ENCODE peak calls at places on chromosomes 3 and 15, in five cellular contexts. D is ovary, H is uterus, E is bronchial epithelial cell, Y is heart right ventricle. X is an unnamed sample.

GRCh38 chr3:54066253-54066652 is 56.1 kb upstream of the CACNA2D3 start:
- DNase-seq in D (no peak), H (no peak), E (no peak), Y (no peak), X (no peak)

GRCh38 chr15:59140422-59141226 is 35.7 kb downstream of the CCNB2 start:
- DNase-seq in D (no peak), H (no peak), E (peak; percentile 61), Y (no peak), X (no peak)

GRCh38 chr3:67654832-67655152 is 380 bp upstream of the SUCLG2 start:
- DNase-seq in D (no peak), H (no peak), E (peak; percentile 5), Y (no peak), X (no peak)

GRCh38 chr3:11379238-11379823 is 107.1 kb downstream of the ATG7 start:
- DNase-seq in D (no peak), H (no peak), E (peak; percentile 60), Y (no peak), X (no peak)

GRCh38 chr3:97979610-97980009 is 7.4 kb upstream of the RIOX2 start:
- DNase-seq in D (no peak), H (no peak), E (no peak), Y (peak; percentile 25), X (no peak)

GRCh38 chr3:115072265-115073008 is 74.7 kb downstream of the ZBTB20 start:
- DNase-seq in D (no peak), H (no peak), E (peak; percentile 64), Y (no peak), X (no peak)

GRCh38 chr3:159458010-159458409 is 530.6 kb upstream of the IL12A start:
- DNase-seq in D (no peak), H (no peak), E (peak; percentile 96), Y (no peak), X (no peak)

GRCh38 chr15:32908135-32908801 is 190.5 kb downstream of the GREM1 start:
- DNase-seq in D (no peak), H (no peak), E (no peak), Y (no peak), X (no peak)

GRCh38 chr15:60573936-60574335 is 95.0 kb upstream of the ICE2 start:
- DNase-seq in D (no peak), H (no peak), E (no peak), Y (no peak), X (no peak)

GRCh38 chr3:66468016-66468735 is 32.6 kb downstream of the LRIG1 start:
- DNase-seq in D (no peak), H (no peak), E (no peak), Y (no peak), X (no peak)

GRCh38 chr3:173913397-173913796 is 515.9 kb downstream of the NLGN1 start:
- DNase-seq in D (no peak), H (no peak), E (no peak), Y (peak; percentile 9), X (no peak)

GRCh38 chr3:72538070-72538745 is 310.0 kb downstream of the SHQ1 start:
- DNase-seq in D (no peak), H (no peak), E (peak; percentile 87), Y (no peak), X (no peak)

GRCh38 chr3:152175576-152175883 is 93.2 kb upstream of the MBNL1 start:
- DNase-seq in D (no peak), H (no peak), E (peak; percentile 94), Y (no peak), X (no peak)

GRCh38 chr3:47441796-47442551 is 33.8 kb downstream of the SCAP start:
- DNase-seq in D (no peak), H (no peak), E (no peak), Y (no peak), X (no peak)

GRCh38 chr3:159236306-159236705 is 434.5 kb downstream of the MFSD1 start:
- DNase-seq in D (no peak), H (no peak), E (no peak), Y (no peak), X (no peak)

GRCh38 chr3:56491566-56491965 is 23.3 kb upstream of the ERC2 start:
- DNase-seq in D (no peak), H (no peak), E (peak; percentile 76), Y (no peak), X (no peak)

GRCh38 chr3:46705751-46706572 is 4.8 kb downstream of the TMIE start:
- DNase-seq in D (peak; percentile 10), H (no peak), E (peak; percentile 42), Y (no peak), X (no peak)

GRCh38 chr15:56168394-56168793 is 75.3 kb downstream of the RFX7 start:
- DNase-seq in D (no peak), H (no peak), E (peak; percentile 80), Y (no peak), X (no peak)

GRCh38 chr3:54773251-54773650 is 154.6 kb downstream of the LRTM1 start:
- DNase-seq in D (no peak), H (no peak), E (no peak), Y (no peak), X (no peak)

GRCh38 chr3:133592843-133593242 is 19.4 kb downstream of the CDV3 start:
- DNase-seq in D (no peak), H (no peak), E (no peak), Y (no peak), X (no peak)

GRCh38 chr3:27681249-27681748 is 40.8 kb downstream of the EOMES start:
- DNase-seq in D (peak; percentile 29), H (no peak), E (peak; percentile 83), Y (no peak), X (no peak)

GRCh38 chr3:140845878-140846277 is 95.8 kb upstream of the SLC25A36 start:
- DNase-seq in D (no peak), H (no peak), E (no peak), Y (no peak), X (no peak)

GRCh38 chr3:67617518-67617917 is 36.9 kb downstream of the SUCLG2 start:
- DNase-seq in D (no peak), H (no peak), E (no peak), Y (no peak), X (no peak)

GRCh38 chr3:134313839-134314587 is 60.2 kb downstream of the AMOTL2 start:
- DNase-seq in D (no peak), H (no peak), E (no peak), Y (no peak), X (no peak)

GRCh38 chr15:66502491-66502890 is 2.2 kb downstream of the RPL4 start:
- DNase-seq in D (no peak), H (no peak), E (no peak), Y (no peak), X (peak; percentile 52)

GRCh38 chr15:66497502-66498455 is at the start of gene SNAPC5:
- DNase-seq in D (peak; percentile 96), H (peak; percentile 94), E (peak; percentile 88), Y (peak; percentile 97), X (peak; percentile 94)

GRCh38 chr15:66496951-66497501 is 536 bp downstream of the SNAPC5 start:
- DNase-seq in D (no peak), H (peak; percentile 13), E (peak; percentile 26), Y (no peak), X (no peak)

GRCh38 chr15:66494262-66494661 is 3.3 kb downstream of the SNAPC5 start:
- DNase-seq in D (no peak), H (no peak), E (no peak), Y (no peak), X (no peak)

GRCh38 chr15:66498501-66499386 is 1.2 kb upstream of the SNAPC5 start:
- DNase-seq in D (no peak), H (no peak), E (peak; percentile 34), Y (no peak), X (no peak)
- TF ChIP-seq CTCF in D (no peak), H (no peak), E (peak; percentile 17), Y (peak; percentile 55), X (peak; percentile 46)

GRCh38 chr3:131804565-131805133 is 230.2 kb downstream of the CPNE4 start:
- DNase-seq in D (no peak), H (no peak), E (no peak), Y (peak; percentile 27), X (no peak)
- H3K27me3 ChIP-seq in D (no peaks in the 10 kb centered on the region), H (no peaks in the 10 kb centered on the region), E (no peaks in the 10 kb centered on the region), Y (no peaks in the 10 kb centered on the region), X (no peaks in the 10 kb centered on the region)

DNA sequence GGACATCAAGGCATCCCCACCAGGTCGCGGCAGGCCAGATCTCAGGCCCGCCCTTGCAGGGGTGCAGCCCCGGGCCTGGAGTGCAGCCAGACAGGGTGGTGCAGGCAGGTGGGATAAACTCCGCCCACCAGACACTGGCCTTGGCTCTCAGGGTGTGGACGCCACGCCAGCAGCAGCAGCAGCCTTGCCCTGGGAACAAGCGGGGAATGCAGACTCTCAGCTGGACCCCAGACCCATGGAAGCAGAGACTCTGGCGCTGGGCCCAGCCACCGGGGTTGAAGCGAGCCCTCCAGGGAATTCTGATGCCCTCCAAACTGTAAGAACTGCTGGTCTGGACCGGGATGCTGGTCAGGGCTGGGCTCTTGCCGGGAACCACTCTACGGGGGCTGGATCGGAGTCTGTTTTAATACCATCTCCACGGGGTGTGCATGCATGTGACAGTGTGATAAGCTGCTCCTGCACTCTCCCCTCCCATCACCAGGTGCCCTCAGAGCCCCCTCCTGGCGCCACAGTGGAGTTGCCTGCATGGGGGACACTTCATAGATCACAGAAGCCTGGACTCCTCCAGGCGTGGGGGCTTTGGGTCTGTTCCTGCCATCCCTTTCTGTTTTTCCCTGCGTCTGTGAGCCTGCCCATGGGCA is 142.7 kb downstream of the NSMCE3 start:
- DNase-seq in D (peak; percentile 13), H (no peak), E (no peak), Y (no peak), X (no peak)
- TF ChIP-seq CTCF in D (no peak), H (no peak), E (no peak), Y (no peak), X (no peak)

GRCh38 chr3:169668957-169669681 is 5.6 kb upstream of the MECOM start:
- DNase-seq in D (peak; percentile 40), H (peak; percentile 32), E (peak; percentile 58), Y (peak; percentile 82), X (peak; percentile 75)

GRCh38 chr3:169669816-169670215 is 6.3 kb upstream of the MECOM start:
- DNase-seq in D (no peak), H (no peak), E (no peak), Y (no peak), X (no peak)

GRCh38 chr3:169667710-169668080 is 4.2 kb upstream of the MECOM start:
- DNase-seq in D (no peak), H (no peak), E (no peak), Y (no peak), X (no peak)

GRCh38 chr3:169667380-169667671 is 3.8 kb upstream of the MECOM start:
- DNase-seq in D (no peak), H (no peak), E (no peak), Y (no peak), X (no peak)

DNA sequence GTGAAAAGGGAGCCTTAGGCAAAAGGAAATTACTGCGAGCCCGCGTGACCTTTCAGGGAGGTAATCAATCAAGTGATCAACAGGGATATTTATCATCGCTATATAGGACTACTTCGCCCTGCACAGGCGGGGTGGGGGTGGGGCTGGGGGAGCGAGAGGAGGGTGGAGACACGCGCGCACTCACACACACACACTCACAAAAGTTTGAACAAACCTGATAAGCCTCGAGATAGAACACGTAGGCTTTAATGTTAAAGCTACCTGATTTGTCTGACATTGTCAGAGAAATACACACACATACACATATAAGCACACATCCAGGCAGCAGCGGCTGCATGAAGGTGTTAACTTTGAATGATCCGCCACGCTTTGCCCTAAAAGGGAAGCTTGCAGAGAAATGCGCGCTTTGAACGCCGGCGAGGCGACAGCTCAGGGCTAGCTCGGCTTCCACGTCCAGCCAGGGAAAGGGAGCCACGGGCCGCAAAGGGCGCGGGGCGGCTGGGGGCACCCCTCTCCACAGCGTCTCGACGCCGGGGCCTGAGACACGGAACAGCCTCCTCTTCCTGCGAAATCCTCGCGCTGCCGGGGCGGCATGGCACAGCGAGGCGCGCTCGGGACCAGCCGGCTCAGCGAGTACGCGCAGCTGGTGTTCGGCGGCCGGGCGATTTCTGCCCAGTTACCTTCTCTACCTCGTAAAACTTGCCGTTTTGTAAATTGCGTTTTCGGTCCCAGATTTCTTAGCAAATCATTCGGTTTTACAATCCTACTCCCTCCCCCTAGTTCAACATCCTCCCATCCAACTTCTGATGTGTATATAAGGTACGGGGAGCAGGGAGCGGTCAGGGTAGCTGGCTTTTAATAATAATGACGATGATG is 4.8 kb upstream of the MECOM start:
- DNase-seq in D (no peak), H (no peak), E (peak; percentile 53), Y (peak; percentile 50), X (no peak)
- H3K27me3 ChIP-seq in D (no peaks in the 10 kb centered on the region), H (peaks cover 23% of the 10 kb centered on the region), E (no peaks in the 10 kb centered on the region), Y (peaks cover 84% of the 10 kb centered on the region), X (peaks cover 82% of the 10 kb centered on the region)